ENCODE peak calls at places on chromosomes 7 and 10, in seven cellular contexts. Q is uterus, I is neural progenitor cell, W is fibroblast of pulmonary artery, T is IMR-90, G is mammary epithelial cell, E is GM13977. A is an unnamed sample.

GRCh38 chr7:9921326-9921725 is 1052.3 kb upstream of the PHF14 start:
- DNase-seq in Q (no peak), I (no peak), W (no peak), T (no peak), G (no peak), E (no peak), A (no peak)

GRCh38 chr7:40019558-40019957 is 69.5 kb downstream of the CDK13 start:
- DNase-seq in Q (no peak), I (no peak), W (no peak), T (no peak), G (no peak), E (no peak), A (no peak)

GRCh38 chr10:76002262-76002854 is 570.9 kb downstream of the LRMDA start:
- DNase-seq in Q (no peak), I (no peak), W (no peak), T (no peak), G (no peak), E (no peak), A (no peak)

GRCh38 chr10:114179148-114179547 is at the start of gene TDRD1:
- DNase-seq in Q (peak), I (no peak), W (no peak), T (no peak), G (no peak), E (no peak), A (no peak)

GRCh38 chr7:77335581-77335980 is 80.6 kb downstream of the GSAP start:
- DNase-seq in Q (no peak), I (no peak), W (no peak), T (no peak), G (no peak), E (no peak), A (no peak)

GRCh38 chr7:132738254-132738653 is 162.0 kb upstream of the PLXNA4 start:
- DNase-seq in Q (no peak), I (no peak), W (peak), T (peak), G (peak), E (no peak), A (no peak)

GRCh38 chr7:77338260-77338659 is 77.9 kb downstream of the GSAP start:
- DNase-seq in Q (no peak), I (no peak), W (peak), T (no peak), G (no peak), E (no peak), A (no peak)

GRCh38 chr7:1457949-1458675 is 1.2 kb downstream of the MICALL2 start:
- DNase-seq in Q (no peak), I (no peak), W (peak), T (no peak), G (no peak), E (no peak), A (no peak)

GRCh38 chr7:95798401-95798930 is 26.1 kb downstream of the DYNC1I1 start:
- DNase-seq in Q (no peak), I (peak), W (peak), T (no peak), G (no peak), E (no peak), A (no peak)

GRCh38 chr7:5094641-5095040 is 49.0 kb downstream of the RBAK start:
- DNase-seq in Q (no peak), I (no peak), W (no peak), T (no peak), G (no peak), E (no peak), A (no peak)

GRCh38 chr10:129039406-129040345 is 427.4 kb upstream of the MGMT start:
- DNase-seq in Q (no peak), I (peak), W (no peak), T (no peak), G (no peak), E (no peak), A (no peak)

GRCh38 chr10:97690138-97690537 is 3.1 kb upstream of the AVPI1 start:
- DNase-seq in Q (no peak), I (no peak), W (no peak), T (no peak), G (peak), E (no peak), A (no peak)

GRCh38 chr10:45008524-45009161 is 7.9 kb downstream of the ZNF22 start:
- DNase-seq in Q (no peak), I (peak), W (peak), T (peak), G (peak), E (peak), A (peak)

GRCh38 chr10:75407296-75407715 is 5.7 kb upstream of the ZNF503 start:
- DNase-seq in Q (peak), I (peak), W (no peak), T (no peak), G (peak), E (peak), A (no peak)

GRCh38 chr10:92470026-92470425 is 103.9 kb downstream of the IDE start:
- DNase-seq in Q (no peak), I (no peak), W (no peak), T (no peak), G (no peak), E (no peak), A (no peak)

GRCh38 chr7:44287488-44288380 is 37.7 kb downstream of the CAMK2B start:
- DNase-seq in Q (peak), I (no peak), W (no peak), T (no peak), G (no peak), E (no peak), A (no peak)

GRCh38 chr10:24723788-24724380 is at the start of gene ARHGAP21:
- DNase-seq in Q (peak), I (peak), W (peak), T (peak), G (peak), E (peak), A (peak)

GRCh38 chr7:50663396-50664102 is 98.3 kb upstream of the DDC start:
- DNase-seq in Q (no peak), I (no peak), W (no peak), T (no peak), G (peak), E (no peak), A (no peak)

GRCh38 chr7:141976524-141977245 is 3.1 kb upstream of the TAS2R38 start:
- DNase-seq in Q (no peak), I (no peak), W (no peak), T (no peak), G (no peak), E (no peak), A (no peak)
- TF ChIP-seq CTCF in Q (no peak), I (no peak), W (no peak), T (no peak), G (no peak), E (no peak), A (no peak)

GRCh38 chr7:115136796-115137443 is 215.0 kb downstream of the MDFIC start:
- DNase-seq in Q (no peak), I (no peak), W (no peak), T (no peak), G (peak), E (no peak), A (no peak)
- TF ChIP-seq CTCF in Q (no peak), I (no peak), W (no peak), T (no peak), G (no peak), E (no peak), A (no peak)

DNA sequence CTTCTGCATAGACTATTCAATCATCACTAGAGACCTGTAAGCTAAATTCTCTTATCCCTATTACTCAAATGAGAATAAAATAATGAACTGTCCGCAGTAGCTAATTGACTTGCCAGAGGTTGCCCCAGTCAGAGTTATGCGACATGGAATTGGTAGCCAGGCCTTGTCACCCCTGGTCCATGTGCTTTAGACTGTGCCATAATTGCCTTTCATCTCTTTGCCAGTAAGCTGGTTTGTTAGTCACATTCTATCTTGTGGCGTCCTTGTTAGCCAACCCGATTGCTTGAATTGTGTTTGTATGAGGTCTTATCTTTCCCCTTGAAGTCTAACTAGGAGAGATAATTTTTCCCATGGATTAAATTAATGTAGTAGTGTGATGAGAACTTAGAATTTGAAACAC is 262.6 kb downstream of the CSTF2T start:
- DNase-seq in Q (no peak), I (no peak), W (no peak), T (no peak), G (no peak), E (no peak), A (no peak)
- TF ChIP-seq CTCF in Q (no peak), I (no peak), W (no peak), T (no peak), G (no peak), E (no peak), A (no peak)

GRCh38 chr7:140661124-140661523 is 11.6 kb upstream of the ADCK2 start:
- DNase-seq in Q (no peak), I (no peak), W (no peak), T (peak), G (no peak), E (no peak), A (no peak)
- TF ChIP-seq CTCF in Q (no peak), I (peak), W (peak), T (peak), G (no peak), E (no peak), A (no peak)

GRCh38 chr10:126063353-126063791 is 167.0 kb downstream of the FANK1 start:
- DNase-seq in Q (no peak), I (no peak), W (peak), T (peak), G (peak), E (no peak), A (no peak)
- TF ChIP-seq CTCF in Q (no peak), I (no peak), W (no peak), T (no peak), G (no peak), E (no peak), A (no peak)

DNA sequence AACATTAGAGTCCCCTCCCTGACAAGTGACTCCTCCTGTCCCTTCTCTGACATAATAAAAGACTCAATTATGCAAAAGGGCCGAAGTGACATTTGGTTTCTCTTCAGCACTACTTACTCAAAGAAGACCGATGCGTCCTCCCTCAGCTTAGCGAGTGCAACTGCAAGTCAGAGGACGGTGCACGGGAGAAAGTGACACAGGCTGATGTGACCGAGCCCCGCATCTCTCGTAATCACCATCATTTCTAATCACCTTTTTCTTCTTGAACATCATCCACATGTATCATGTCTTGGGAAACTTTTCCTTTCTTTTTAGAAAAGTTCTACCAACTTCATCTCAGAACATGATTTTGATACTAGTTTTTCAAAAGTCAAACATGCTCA is 155.6 kb downstream of the TCERG1L start:
- DNase-seq in Q (no peak), I (peak), W (no peak), T (no peak), G (no peak), E (no peak), A (no peak)
- TF ChIP-seq CTCF in Q (no peak), I (no peak), W (no peak), T (no peak), G (no peak), E (no peak), A (no peak)

DNA sequence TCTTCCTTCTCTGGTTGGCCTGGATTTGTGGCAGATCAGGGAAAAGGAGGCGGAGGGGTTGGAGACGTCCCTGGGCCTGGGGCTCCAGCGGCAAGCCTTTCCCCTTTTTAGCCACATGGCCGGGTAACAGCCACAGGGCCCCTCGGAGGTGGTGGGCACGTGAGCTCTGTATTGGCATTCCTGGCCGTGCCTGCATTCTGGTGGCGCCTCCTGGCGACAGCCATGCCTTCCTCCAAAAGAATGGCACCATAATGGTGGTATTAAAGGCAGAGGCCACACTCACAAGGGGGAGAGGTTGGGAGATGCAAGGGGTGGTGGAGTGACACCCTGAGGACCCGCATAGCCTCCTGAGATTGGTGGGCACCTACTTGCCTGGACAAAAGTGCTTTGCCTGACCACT is 3.0 kb upstream of the AQP1 start:
- DNase-seq in Q (no peak), I (peak), W (no peak), T (no peak), G (no peak), E (peak), A (no peak)
- TF ChIP-seq CTCF in Q (no peak), I (peak), W (no peak), T (peak), G (no peak), E (peak), A (peak)